ENCODE peak calls at places on chromosomes 5 and 9, in four cellular contexts. One of them, this sample, is unnamed.

GRCh38 chr5:128455861-128456361 is 82.1 kb downstream of the FBN2 start:
- DNase-seq in HEK293T: no peak
- DNase-seq in HepG2: no peak
- DNase-seq in K562: no peak
- DNase-seq in this sample: peak; percentile 14

GRCh38 chr5:119996128-119996527 is 366.8 kb downstream of the FAM170A start:
- DNase-seq in K562: no peak
- DNase-seq in HEK293T: peak; percentile 14
- DNase-seq in HepG2: no peak
- DNase-seq in this sample: no peak

GRCh38 chr9:127336708-127337352 is 60.1 kb upstream of the SLC2A8 start:
- DNase-seq in HepG2: peak; percentile 16
- DNase-seq in K562: no peak
- DNase-seq in HEK293T: no peak
- DNase-seq in this sample: no peak

GRCh38 chr5:61450880-61451279 is 118.8 kb downstream of the ZSWIM6 start:
- DNase-seq in HEK293T: peak; percentile 19
- DNase-seq in HepG2: no peak
- DNase-seq in K562: no peak
- DNase-seq in this sample: no peak

GRCh38 chr5:135626636-135627035 is 47.8 kb upstream of the CXCL14 start:
- DNase-seq in K562: no peak
- DNase-seq in HEK293T: no peak
- DNase-seq in HepG2: no peak
- DNase-seq in this sample: no peak

GRCh38 chr5:135553688-135554462 is 18.1 kb upstream of the NEUROG1 start:
- DNase-seq in HepG2: peak; percentile 31
- DNase-seq in K562: peak; percentile 41
- DNase-seq in HEK293T: peak; percentile 68
- DNase-seq in this sample: peak; percentile 66

GRCh38 chr9:110040788-110041187 is 167.2 kb downstream of the C9orf152 start:
- DNase-seq in K562: no peak
- DNase-seq in HEK293T: no peak
- DNase-seq in HepG2: peak; percentile 46
- DNase-seq in this sample: no peak

GRCh38 chr9:7637073-7637472 is 162.5 kb downstream of the DMAC1 start:
- DNase-seq in HepG2: no peak
- DNase-seq in HEK293T: no peak
- DNase-seq in K562: no peak
- DNase-seq in this sample: no peak

GRCh38 chr5:172666251-172666650 is 25.2 kb downstream of the NEURL1B start:
- DNase-seq in K562: peak; percentile 55
- DNase-seq in HEK293T: no peak
- DNase-seq in HepG2: peak; percentile 24
- DNase-seq in this sample: peak; percentile 55

GRCh38 chr5:133458435-133458834 is 153.9 kb downstream of the FSTL4 start:
- DNase-seq in HepG2: no peak
- DNase-seq in K562: no peak
- DNase-seq in HEK293T: no peak
- DNase-seq in this sample: no peak

GRCh38 chr5:10563940-10564837 is at the start of gene ANKRD33B:
- DNase-seq in HepG2: peak; percentile 9
- DNase-seq in HEK293T: peak; percentile 71
- DNase-seq in K562: peak; percentile 92
- DNase-seq in this sample: peak; percentile 73

GRCh38 chr9:84513473-84513872 is 156.1 kb upstream of the NTRK2 start:
- DNase-seq in HepG2: no peak
- DNase-seq in HEK293T: no peak
- DNase-seq in K562: no peak
- DNase-seq in this sample: no peak

GRCh38 chr5:111461261-111461671 is 51.1 kb downstream of the STARD4 start:
- DNase-seq in HepG2: no peak
- DNase-seq in HEK293T: peak; percentile 35
- DNase-seq in K562: no peak
- DNase-seq in this sample: peak; percentile 31

GRCh38 chr5:167639213-167639612 is 652.2 kb upstream of the WWC1 start:
- DNase-seq in K562: no peak
- DNase-seq in HepG2: no peak
- DNase-seq in HEK293T: no peak
- DNase-seq in this sample: no peak

GRCh38 chr9:88826651-88827245 is 164.5 kb upstream of the S1PR3 start:
- DNase-seq in HepG2: no peak
- DNase-seq in HEK293T: no peak
- DNase-seq in K562: no peak
- DNase-seq in this sample: no peak

DNA sequence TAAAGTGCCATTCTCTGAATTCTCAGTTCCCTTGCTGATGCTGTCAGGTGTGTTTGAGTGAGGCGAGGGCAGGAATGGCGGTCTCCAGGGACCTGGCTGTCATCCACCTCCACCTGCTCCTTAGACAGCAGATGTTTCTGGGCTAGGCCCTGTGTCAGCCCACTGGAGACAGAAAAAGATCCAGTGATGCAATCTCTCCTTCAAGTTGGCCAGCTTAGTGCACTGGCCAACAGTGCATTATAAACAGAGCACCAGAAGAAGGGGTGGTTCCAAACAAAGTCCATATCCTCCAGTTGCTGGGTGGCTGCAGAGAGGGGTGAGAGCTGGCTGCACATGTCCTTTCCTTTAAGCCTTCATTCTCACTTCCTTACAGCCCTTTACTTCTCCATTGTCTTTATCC is 26.5 kb downstream of the NANS start:
- DNase-seq in K562: no peak
- DNase-seq in HEK293T: no peak
- DNase-seq in HepG2: no peak
- DNase-seq in this sample: no peak
- TF ChIP-seq ELF4 in K562: no peak
- TF ChIP-seq ELF4 in HEK293T: no peak
- TF ChIP-seq ELF4 in HepG2: no peak
- TF ChIP-seq ELF4 in this sample: no peak

DNA sequence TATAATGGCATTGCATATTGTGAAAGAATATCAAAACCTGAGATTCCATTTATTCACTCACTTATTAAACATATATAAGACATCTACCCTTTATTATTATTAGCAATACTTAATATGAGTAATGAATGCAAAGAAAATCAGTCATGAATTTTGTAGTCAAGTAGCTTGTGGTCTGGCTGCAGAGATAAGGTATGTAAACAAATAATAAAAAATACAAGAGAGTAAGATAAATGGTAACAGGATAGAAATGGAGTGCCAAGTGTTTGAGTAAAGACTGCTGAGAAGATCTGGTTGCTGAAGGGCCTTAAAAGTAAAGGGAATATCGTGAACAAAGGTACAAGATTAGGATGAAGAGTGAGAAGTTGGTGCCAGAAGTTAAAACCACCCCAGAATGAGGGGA is 18.4 kb downstream of the TRIM32 start:
- DNase-seq in K562: no peak
- DNase-seq in HepG2: no peak
- DNase-seq in HEK293T: no peak
- DNase-seq in this sample: no peak
- TF ChIP-seq ELF4 in K562: no peak
- TF ChIP-seq ELF4 in HepG2: no peak
- TF ChIP-seq ELF4 in HEK293T: no peak
- TF ChIP-seq ELF4 in this sample: no peak

DNA sequence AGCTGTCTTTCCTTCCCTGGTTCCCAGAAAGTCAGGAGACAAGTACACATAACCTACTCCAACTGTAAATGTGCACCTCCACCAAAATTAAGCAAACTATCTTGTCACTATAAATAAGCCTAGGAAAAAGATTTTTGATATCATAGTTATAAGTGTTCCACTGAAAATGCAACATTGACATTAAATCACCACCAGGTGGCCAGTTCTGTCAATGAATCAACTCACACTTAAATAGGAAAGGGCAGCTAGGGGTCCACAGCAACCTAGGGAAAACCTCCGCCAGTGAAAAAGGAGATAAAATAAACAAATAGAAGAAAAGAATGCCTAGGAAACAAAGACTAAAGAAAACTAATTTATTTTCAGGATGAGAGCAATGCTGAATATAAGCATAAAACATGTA is 243.0 kb upstream of the PTPRD start:
- DNase-seq in K562: no peak
- DNase-seq in HEK293T: peak; percentile 5
- DNase-seq in HepG2: no peak
- DNase-seq in this sample: no peak
- TF ChIP-seq ELF4 in K562: no peak
- TF ChIP-seq ELF4 in HEK293T: no peak
- TF ChIP-seq ELF4 in HepG2: no peak
- TF ChIP-seq ELF4 in this sample: no peak

GRCh38 chr5:7671420-7671819 is 179.5 kb downstream of the CFAP90 start:
- DNase-seq in HEK293T: no peak
- DNase-seq in HepG2: no peak
- DNase-seq in K562: no peak
- DNase-seq in this sample: no peak
- TF ChIP-seq ELF4 in HEK293T: no peak
- TF ChIP-seq ELF4 in HepG2: no peak
- TF ChIP-seq ELF4 in K562: no peak
- TF ChIP-seq ELF4 in this sample: no peak

DNA sequence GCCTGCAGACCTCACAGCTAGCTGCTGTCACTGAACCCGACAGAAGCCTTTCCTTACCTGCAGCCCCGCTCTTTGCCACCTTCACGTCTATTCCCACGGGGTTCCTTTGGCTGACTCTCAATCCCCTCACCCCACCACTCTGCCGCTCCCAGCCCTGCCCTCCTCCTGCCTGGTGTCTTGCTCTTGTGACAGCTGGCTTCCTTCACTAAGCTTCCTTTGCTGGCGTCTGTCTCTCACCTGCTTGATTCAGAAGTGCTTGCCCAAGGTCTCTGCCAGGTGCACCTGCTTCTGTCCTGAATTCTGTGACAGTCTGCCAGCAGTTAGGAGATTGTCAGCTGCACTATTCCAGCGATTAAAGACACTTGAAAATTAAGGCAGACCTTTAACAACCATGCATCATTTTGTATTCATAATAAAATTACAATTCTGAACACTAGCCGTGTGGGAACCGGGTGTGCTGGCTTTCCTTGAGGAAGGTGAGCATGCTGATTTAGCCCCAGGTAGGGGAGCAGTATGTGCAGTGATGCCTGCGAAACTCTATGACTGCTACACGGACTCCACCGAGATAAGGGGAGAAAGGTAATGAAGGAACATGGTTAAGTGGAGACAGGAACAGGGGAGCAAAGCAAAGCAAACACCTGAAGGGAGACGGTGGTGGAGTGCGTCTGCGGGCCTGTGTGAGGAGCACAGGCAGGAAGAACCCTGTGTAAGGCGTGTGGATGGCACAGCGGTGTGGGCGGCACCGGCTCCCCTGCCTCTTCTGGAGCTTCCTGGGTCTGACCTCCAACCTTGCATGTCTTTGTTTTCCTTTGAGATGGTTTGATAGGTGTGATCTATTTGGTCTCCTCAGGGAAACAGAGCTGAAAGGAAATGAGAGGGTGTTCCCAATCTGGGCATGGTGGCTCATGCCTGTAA is 80.1 kb upstream of the CACNA1B start:
- DNase-seq in HepG2: no peak
- DNase-seq in HEK293T: no peak
- DNase-seq in K562: no peak
- DNase-seq in this sample: no peak
- TF ChIP-seq ELF4 in HepG2: no peak
- TF ChIP-seq ELF4 in HEK293T: no peak
- TF ChIP-seq ELF4 in K562: no peak
- TF ChIP-seq ELF4 in this sample: no peak

GRCh38 chr5:2724031-2724581 is 27.4 kb downstream of the IRX2 start:
- DNase-seq in K562: no peak
- DNase-seq in HEK293T: no peak
- DNase-seq in HepG2: no peak
- DNase-seq in this sample: no peak

GRCh38 chr5:2724831-2725230 is 26.6 kb downstream of the IRX2 start:
- DNase-seq in K562: no peak
- DNase-seq in HepG2: no peak
- DNase-seq in HEK293T: no peak
- DNase-seq in this sample: no peak

GRCh38 chr5:2721739-2722138 is 29.7 kb downstream of the IRX2 start:
- DNase-seq in HEK293T: no peak
- DNase-seq in HepG2: no peak
- DNase-seq in K562: no peak
- DNase-seq in this sample: no peak

GRCh38 chr5:2725957-2726356 is 25.5 kb downstream of the IRX2 start:
- DNase-seq in K562: no peak
- DNase-seq in HepG2: no peak
- DNase-seq in HEK293T: no peak
- DNase-seq in this sample: no peak

DNA sequence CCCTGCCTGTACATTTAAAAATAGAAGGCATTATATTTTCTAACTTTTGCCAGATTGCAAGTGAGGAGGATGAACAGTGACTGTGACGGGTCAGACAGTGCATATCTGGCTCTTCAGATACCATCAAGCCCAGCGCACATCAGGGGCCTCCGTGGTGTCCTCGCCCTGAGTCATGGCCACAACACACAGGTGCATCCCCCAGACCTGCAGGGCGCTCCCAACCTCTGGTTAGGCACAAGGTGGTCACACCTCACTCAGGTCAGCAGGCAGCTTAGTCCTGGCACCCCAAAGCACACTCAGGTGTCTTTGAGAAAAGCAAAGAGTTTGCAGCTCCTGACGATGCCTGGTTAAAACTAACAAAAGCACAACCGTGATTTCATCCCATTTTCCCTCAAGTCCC is 28.6 kb downstream of the IRX2 start:
- DNase-seq in K562: no peak
- DNase-seq in HEK293T: no peak
- DNase-seq in HepG2: no peak
- DNase-seq in this sample: no peak
- TF ChIP-seq ELF4 in K562: no peak
- TF ChIP-seq ELF4 in HEK293T: no peak
- TF ChIP-seq ELF4 in HepG2: no peak
- TF ChIP-seq ELF4 in this sample: no peak

GRCh38 chr5:43156388-43156787 is 35.6 kb upstream of the NIM1K start:
- DNase-seq in HEK293T: no peak
- DNase-seq in K562: no peak
- DNase-seq in HepG2: no peak
- DNase-seq in this sample: no peak
- TF ChIP-seq ELF4 in HEK293T: no peak
- TF ChIP-seq ELF4 in K562: no peak
- TF ChIP-seq ELF4 in HepG2: no peak
- TF ChIP-seq ELF4 in this sample: no peak

GRCh38 chr5:73448072-73448432 is 525 bp downstream of the FOXD1 start:
- DNase-seq in HEK293T: no peak
- DNase-seq in HepG2: no peak
- DNase-seq in K562: peak; percentile 49
- DNase-seq in this sample: peak; percentile 53
- TF ChIP-seq ELF4 in HEK293T: no peak
- TF ChIP-seq ELF4 in HepG2: no peak
- TF ChIP-seq ELF4 in K562: no peak
- TF ChIP-seq ELF4 in this sample: no peak